ENCODE peak calls at places on chromosomes 13 and 19, in five cellular contexts. P, A, Q, T and R are unnamed samples. For H3K4me1, the result is how much of the 10 kb centered on the place peaks cover.

GRCh38 chr19:19406878-19407639 is 1.6 kb downstream of the GATAD2A start:
- DNase-seq in T (no peak), Q (no peak), P (no peak), A (peak), R (no peak)

GRCh38 chr13:103188688-103189326 is 122.6 kb upstream of the SLC10A2 start:
- DNase-seq in Q (no peak), T (peak), A (no peak), P (no peak), R (no peak)

GRCh38 chr13:20053016-20053415 is 94.5 kb downstream of the ZMYM2 start:
- DNase-seq in A (peak), P (peak), T (peak), Q (no peak), R (no peak)

GRCh38 chr13:112986946-112987345 is 17.9 kb downstream of the MCF2L start:
- DNase-seq in Q (no peak), T (no peak), A (peak), P (no peak), R (no peak)

GRCh38 chr19:28577199-28577598 is 635.8 kb downstream of the UQCRFS1 start:
- DNase-seq in P (no peak), T (no peak), Q (no peak), A (no peak), R (no peak)

GRCh38 chr19:46080561-46080960 is 39.8 kb upstream of the IGFL4 start:
- DNase-seq in Q (peak), T (no peak), A (no peak), P (no peak), R (no peak)

GRCh38 chr19:30063184-30064020 is 121.4 kb downstream of the URI1 start:
- DNase-seq in T (no peak), Q (no peak), A (no peak), P (no peak), R (peak)

GRCh38 chr19:16457195-16457953 is 14.4 kb downstream of the EPS15L1 start:
- DNase-seq in A (peak), Q (peak), T (peak), P (peak), R (peak)

GRCh38 chr19:50569938-50570540 is 1.8 kb upstream of the LRRC4B start:
- DNase-seq in T (no peak), A (no peak), P (no peak), Q (no peak), R (no peak)

GRCh38 chr13:43303040-43303729 is 279.8 kb downstream of the DNAJC15 start:
- DNase-seq in A (peak), T (peak), Q (peak), P (peak), R (peak)

GRCh38 chr19:56827708-56828107 is 12.8 kb downstream of the PEG3 start:
- DNase-seq in T (no peak), A (no peak), P (no peak), Q (no peak), R (no peak)

GRCh38 chr19:6813659-6814058 is 41.2 kb downstream of the VAV1 start:
- DNase-seq in P (no peak), Q (no peak), T (no peak), A (no peak), R (no peak)

GRCh38 chr19:18006895-18007604 is 920 bp upstream of the ARRDC2 start:
- DNase-seq in T (peak), P (peak), A (peak), Q (peak), R (peak)

GRCh38 chr13:70884196-70884595 is 775.9 kb upstream of the KLHL1 start:
- DNase-seq in P (no peak), A (no peak), Q (no peak), T (no peak), R (no peak)

GRCh38 chr19:33430674-33431277 is 57.3 kb downstream of the CEBPG start:
- DNase-seq in P (peak), Q (peak), A (peak), T (peak), R (peak)

GRCh38 chr13:73335226-73335625 is 276.4 kb downstream of the KLF5 start:
- DNase-seq in Q (no peak), P (no peak), T (no peak), A (no peak), R (no peak)

GRCh38 chr19:17579523-17580244 is 24.2 kb downstream of the COLGALT1 start:
- DNase-seq in A (peak), Q (peak), T (peak), P (peak), R (peak)

GRCh38 chr13:29480893-29481525 is 114.5 kb downstream of the SLC7A1 start:
- DNase-seq in A (no peak), P (no peak), T (no peak), Q (no peak), R (no peak)

GRCh38 chr13:107144432-107144831 is 576.5 kb upstream of the ARGLU1 start:
- DNase-seq in A (no peak), T (no peak), Q (no peak), P (no peak), R (no peak)

GRCh38 chr13:67043901-67044300 is 186.2 kb downstream of the PCDH9 start:
- DNase-seq in P (peak), A (no peak), Q (no peak), T (no peak), R (no peak)

GRCh38 chr13:33263976-33264619 is 21.5 kb downstream of the STARD13 start:
- DNase-seq in A (no peak), P (no peak), Q (no peak), T (no peak), R (no peak)

GRCh38 chr13:108957369-108958012 is 328.1 kb downstream of the MYO16 start:
- DNase-seq in T (no peak), Q (no peak), A (no peak), P (no peak), R (no peak)

GRCh38 chr13:43516401-43516826 is 270.4 kb downstream of the ENOX1 start:
- DNase-seq in Q (no peak), A (no peak), P (peak), T (peak), R (no peak)

GRCh38 chr19:2495651-2496316 is 19.9 kb downstream of the GADD45B start:
- DNase-seq in T (peak), A (peak), Q (peak), P (peak), R (peak)

GRCh38 chr19:2494084-2494446 is 18.1 kb downstream of the GADD45B start:
- DNase-seq in P (no peak), Q (no peak), T (no peak), A (peak), R (no peak)

GRCh38 chr19:2497186-2497585 is 21.3 kb downstream of the GADD45B start:
- DNase-seq in A (no peak), P (no peak), T (no peak), Q (no peak), R (no peak)

GRCh38 chr19:2494447-2495129 is 18.7 kb downstream of the GADD45B start:
- DNase-seq in Q (peak), P (peak), T (peak), A (peak), R (peak)

DNA sequence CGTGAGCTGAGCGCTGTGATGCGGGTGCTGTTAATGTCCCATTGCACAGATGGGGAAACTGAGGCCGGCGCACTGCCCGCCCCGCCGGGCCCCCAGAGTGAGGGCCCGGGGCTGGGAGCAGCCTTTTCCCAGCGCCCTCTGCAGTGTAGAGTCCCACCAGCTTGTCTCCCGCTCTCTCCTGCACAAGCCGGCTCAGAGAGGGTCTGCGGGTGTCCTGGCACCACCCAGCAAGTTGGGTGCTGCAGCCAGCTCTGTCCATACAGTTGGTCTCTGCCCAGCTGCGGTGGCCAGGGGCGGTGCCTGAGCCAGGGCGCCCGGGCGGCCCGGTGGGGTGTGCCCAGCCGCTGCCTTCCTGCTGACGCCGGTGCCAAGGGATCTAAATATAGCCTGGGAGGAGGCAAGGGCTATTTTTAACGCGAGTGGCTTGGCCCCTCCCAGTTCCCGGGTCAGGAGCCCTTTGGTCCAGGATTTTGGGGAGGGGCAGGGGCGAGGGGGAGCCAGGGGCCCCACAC is 19.3 kb downstream of the GADD45B start:
- DNase-seq in A (peak), Q (peak), P (peak), T (peak), R (peak)
- H3K4me1 ChIP-seq in A (under half), Q (under half), P (under half), T (under half), R (under half)

DNA sequence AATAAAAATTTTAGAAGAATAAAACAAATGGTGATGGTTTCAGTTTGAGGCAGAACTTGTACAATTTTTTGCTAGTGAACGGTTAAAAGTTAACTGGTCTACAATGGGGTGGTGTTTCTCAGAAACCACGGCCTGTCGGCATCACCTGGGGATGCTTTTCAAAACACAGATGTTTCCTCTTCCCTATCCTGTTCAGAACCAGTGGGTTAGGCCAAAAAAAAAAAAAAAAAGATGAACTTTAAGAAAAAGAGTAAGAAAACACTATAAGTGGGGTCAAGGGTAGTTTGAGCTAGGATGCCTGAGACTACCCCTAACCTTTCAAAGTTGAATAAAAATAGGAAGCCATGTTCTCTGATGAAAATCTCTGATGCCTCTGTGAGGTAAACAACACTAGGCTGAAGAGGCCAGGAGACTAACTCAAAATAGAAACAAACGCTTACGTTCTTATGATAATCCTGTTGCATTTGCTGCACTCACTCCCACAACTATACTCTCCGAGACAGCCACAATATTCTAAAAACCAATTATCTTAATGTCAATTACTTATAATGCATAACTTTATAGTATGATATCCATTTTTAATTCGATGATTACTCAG is 3.3 kb downstream of the MTIF3 start:
- DNase-seq in A (no peak), P (no peak), T (no peak), Q (no peak), R (no peak)
- H3K4me1 ChIP-seq in A (under half), P (under half), T (under half), Q (under half), R (under half)

GRCh38 chr19:48962029-48962848 is 2.9 kb upstream of the FTL start:
- DNase-seq in A (peak), Q (peak), P (peak), T (no peak), R (peak)
- H3K4me1 ChIP-seq in A (under half), Q (under half), P (under half), T (under half), R (under half)

GRCh38 chr19:41203371-41203770 is 10.4 kb downstream of the CYP2S1 start:
- DNase-seq in P (no peak), Q (no peak), A (no peak), T (no peak), R (no peak)

GRCh38 chr19:41206926-41207750 is 11.9 kb upstream of the AXL start:
- DNase-seq in P (peak), A (peak), Q (no peak), T (no peak), R (no peak)

GRCh38 chr19:41206456-41206855 is 12.6 kb upstream of the AXL start:
- DNase-seq in Q (no peak), T (no peak), P (no peak), A (no peak), R (no peak)

GRCh38 chr19:41205995-41206394 is 13.0 kb downstream of the CYP2S1 start:
- DNase-seq in A (no peak), Q (no peak), P (no peak), T (no peak), R (no peak)
- H3K4me1 ChIP-seq in A (under half), Q (under half), P (under half), T (under half), R (under half)

DNA sequence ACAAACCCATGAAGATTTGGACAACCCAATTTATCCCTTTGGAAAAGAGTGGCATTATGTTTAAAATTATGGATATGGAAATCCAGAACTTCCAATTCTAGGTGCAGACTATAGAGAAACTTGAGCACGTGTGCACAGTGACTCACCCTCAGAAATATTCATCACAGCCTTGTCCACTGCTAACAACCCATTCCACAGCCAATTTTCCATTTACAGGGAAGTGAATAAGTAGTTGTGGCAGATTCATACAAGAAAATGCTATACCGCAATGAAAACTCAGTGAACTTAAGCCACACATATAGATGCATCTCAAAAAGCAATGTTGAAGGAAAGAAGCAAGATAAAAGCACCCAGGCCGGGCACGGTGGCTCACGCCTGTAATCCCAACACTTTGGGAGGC is 133.3 kb downstream of the USP12 start:
- DNase-seq in A (no peak), Q (no peak), T (no peak), P (no peak), R (no peak)
- H3K4me1 ChIP-seq in A (under half), Q (under half), T (under half), P (under half), R (under half)

GRCh38 chr19:801861-802496 is 4.7 kb downstream of the PTBP1 start:
- DNase-seq in A (no peak), Q (peak), P (peak), T (peak), R (peak)
- H3K4me1 ChIP-seq in A (under half), Q (under half), P (half or more), T (under half), R (under half)

DNA sequence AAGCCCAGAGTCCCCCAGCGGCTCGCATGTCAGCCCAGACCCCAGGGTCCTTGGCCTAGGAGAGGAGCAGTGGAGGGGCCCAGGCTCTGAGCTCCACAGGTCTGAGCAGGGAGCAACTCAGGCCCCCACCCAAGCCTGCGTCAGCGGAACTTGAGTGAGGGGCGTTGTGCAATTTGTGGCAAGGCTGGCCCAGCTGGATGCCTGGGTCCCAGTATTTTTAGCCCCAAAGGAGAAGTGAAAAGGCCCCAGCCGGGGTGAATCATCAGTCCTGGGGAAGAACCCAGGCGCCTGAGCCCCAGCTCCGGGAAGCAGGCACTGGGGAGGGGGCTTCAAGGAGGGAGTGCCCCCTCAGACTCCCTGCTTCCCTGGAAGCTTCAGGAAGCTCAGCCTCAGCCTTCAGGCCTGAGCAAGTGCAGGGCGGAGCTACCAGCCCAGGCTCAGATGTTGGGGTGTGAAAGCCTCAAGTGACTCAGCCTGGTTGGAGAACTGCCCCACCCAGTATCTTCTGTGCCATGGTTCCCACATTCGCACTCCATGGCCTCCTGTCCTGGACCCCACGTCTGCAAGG is 7.2 kb downstream of the MED29 start:
- DNase-seq in T (no peak), A (peak), P (peak), Q (peak), R (peak)
- H3K4me1 ChIP-seq in T (under half), A (under half), P (under half), Q (under half), R (under half)